ENCODE peak calls at places on chromosomes 3 and 15, in nine cellular contexts. S is astrocyte, I is breast epithelium, K is ovary, F is GM23248, J is neural progenitor cell, V is GM23338, T is fibroblast of lung, Z is H9. O is an unnamed sample.

GRCh38 chr3:23308986-23309625 is 106.0 kb downstream of the UBE2E2 start:
- DNase-seq in S (no peak), T (no peak), Z (no peak), F (no peak), K (no peak), J (no peak), V (no peak), I (no peak), O (no peak)

GRCh38 chr3:52636673-52637072 is 49.0 kb downstream of the PBRM1 start:
- DNase-seq in T (peak; percentile 35), V (peak; percentile 2), J (no peak), F (peak; percentile 77), K (no peak), S (peak; percentile 14), I (no peak), Z (no peak), O (no peak)

GRCh38 chr3:184786271-184787010 is 25.5 kb upstream of the VPS8 start:
- DNase-seq in F (peak; percentile 96), V (no peak), S (peak; percentile 67), I (no peak), K (peak; percentile 51), Z (no peak), T (peak; percentile 76), J (no peak), O (peak; percentile 45)

GRCh38 chr15:73265536-73266153 is 103.1 kb downstream of the HCN4 start:
- DNase-seq in I (no peak), Z (peak; percentile 77), V (peak; percentile 87), T (peak; percentile 40), K (peak; percentile 12), F (peak; percentile 62), J (peak; percentile 76), S (peak; percentile 27), O (peak; percentile 7)

GRCh38 chr3:71504250-71505036 is 79.1 kb downstream of the FOXP1 start:
- DNase-seq in Z (no peak), I (no peak), F (peak; percentile 98), S (peak; percentile 99), T (peak; percentile 99), K (no peak), V (no peak), J (no peak), O (peak; percentile 65)

GRCh38 chr15:53759333-53759975 is at the start of gene WDR72:
- DNase-seq in T (no peak), K (no peak), V (peak; percentile 30), Z (peak; percentile 81), J (peak; percentile 67), I (no peak), S (no peak), F (no peak), O (no peak)

GRCh38 chr3:125381743-125382142 is 6.6 kb upstream of the ZNF148 start:
- DNase-seq in S (no peak), J (no peak), Z (no peak), F (peak; percentile 67), V (no peak), T (peak; percentile 63), I (no peak), K (no peak), O (no peak)

GRCh38 chr3:128385080-128385832 is 81.4 kb downstream of the DNAJB8 start:
- DNase-seq in V (no peak), Z (no peak), T (peak; percentile 60), F (peak; percentile 89), K (peak; percentile 68), J (no peak), I (peak; percentile 58), S (peak; percentile 49), O (no peak)

GRCh38 chr15:70582143-70582945 is 181.0 kb downstream of the UACA start:
- DNase-seq in F (peak; percentile 80), T (peak; percentile 71), I (no peak), J (no peak), V (no peak), S (peak; percentile 61), Z (no peak), K (no peak), O (no peak)

GRCh38 chr15:83595191-83595590 is 58.7 kb upstream of the ADAMTSL3 start:
- DNase-seq in J (no peak), V (no peak), T (no peak), I (no peak), F (no peak), K (no peak), Z (no peak), S (no peak), O (no peak)

GRCh38 chr3:18585019-18585968 is 160.2 kb upstream of the SATB1 start:
- DNase-seq in T (no peak), J (no peak), I (no peak), Z (no peak), V (no peak), S (no peak), F (no peak), K (no peak), O (no peak)

GRCh38 chr15:26628879-26629529 is 143.9 kb downstream of the GABRB3 start:
- DNase-seq in V (peak; percentile 87), Z (peak; percentile 95), S (peak; percentile 34), F (no peak), J (peak; percentile 50), I (peak; percentile 69), T (peak; percentile 57), K (peak; percentile 70), O (peak; percentile 13)

GRCh38 chr3:39927479-39927878 is 118.1 kb downstream of the MYRIP start:
- DNase-seq in F (no peak), Z (no peak), J (no peak), S (no peak), T (no peak), I (no peak), V (no peak), K (no peak), O (no peak)

GRCh38 chr15:42107483-42107882 is 13.1 kb upstream of the PLA2G4D start:
- DNase-seq in Z (no peak), I (no peak), J (no peak), V (no peak), F (peak; percentile 13), K (no peak), T (peak; percentile 5), S (no peak), O (no peak)

GRCh38 chr3:37130448-37130847 is 43.9 kb downstream of the LRRFIP2 start:
- DNase-seq in F (no peak), J (no peak), S (no peak), I (no peak), Z (no peak), V (no peak), T (no peak), K (no peak), O (no peak)

DNA sequence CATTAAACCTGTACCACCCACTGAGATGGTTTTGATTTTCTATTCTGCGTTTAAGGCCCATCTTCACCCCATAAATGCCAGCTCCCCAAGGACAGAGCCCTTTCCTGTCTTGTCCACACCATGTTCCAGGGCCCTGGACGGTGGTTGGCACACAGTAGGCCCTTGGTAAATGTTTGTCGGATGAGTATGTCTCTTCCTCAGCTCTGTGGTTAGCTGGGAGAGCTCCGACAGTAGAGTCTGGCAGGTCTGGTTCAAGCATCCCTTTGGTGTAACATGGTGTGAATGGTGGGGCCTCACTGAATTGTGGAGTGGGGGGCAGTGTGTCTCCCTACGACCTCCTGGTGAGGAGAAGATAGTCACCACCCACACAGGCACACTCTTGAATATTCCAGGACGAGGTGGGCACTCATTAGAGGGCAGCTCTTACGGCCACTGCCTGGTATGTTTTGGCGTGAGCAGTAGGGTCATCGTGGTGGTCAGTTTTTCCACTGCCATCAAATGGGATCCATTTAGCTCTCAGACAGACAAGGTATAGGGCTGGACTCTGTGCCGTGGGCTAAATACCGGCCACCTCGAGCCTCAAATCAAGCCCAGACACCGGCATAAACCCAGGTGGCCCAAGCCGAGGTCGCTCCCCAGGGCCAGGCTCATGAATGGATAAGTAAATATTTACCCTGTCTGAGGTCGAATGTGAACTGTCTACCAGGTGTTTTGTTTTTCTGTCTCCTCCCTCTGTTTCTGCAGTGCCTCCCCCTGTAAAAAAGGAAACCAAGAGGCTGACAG is 61.3 kb downstream of the SMAD3 start:
- DNase-seq in K (no peak), J (no peak), Z (no peak), S (no peak), V (no peak), T (peak; percentile 68), F (peak; percentile 20), I (no peak), O (no peak)
- H3K4me1 ChIP-seq in K (peaks cover 51% of the 10 kb centered on the region), J (peaks cover 15% of the 10 kb centered on the region), Z (peaks cover 6% of the 10 kb centered on the region), S (peaks cover 52% of the 10 kb centered on the region), V (peaks cover 6% of the 10 kb centered on the region), T (peaks cover 68% of the 10 kb centered on the region), F (peaks cover 77% of the 10 kb centered on the region), I (peaks cover 21% of the 10 kb centered on the region), O (peaks cover 35% of the 10 kb centered on the region)

DNA sequence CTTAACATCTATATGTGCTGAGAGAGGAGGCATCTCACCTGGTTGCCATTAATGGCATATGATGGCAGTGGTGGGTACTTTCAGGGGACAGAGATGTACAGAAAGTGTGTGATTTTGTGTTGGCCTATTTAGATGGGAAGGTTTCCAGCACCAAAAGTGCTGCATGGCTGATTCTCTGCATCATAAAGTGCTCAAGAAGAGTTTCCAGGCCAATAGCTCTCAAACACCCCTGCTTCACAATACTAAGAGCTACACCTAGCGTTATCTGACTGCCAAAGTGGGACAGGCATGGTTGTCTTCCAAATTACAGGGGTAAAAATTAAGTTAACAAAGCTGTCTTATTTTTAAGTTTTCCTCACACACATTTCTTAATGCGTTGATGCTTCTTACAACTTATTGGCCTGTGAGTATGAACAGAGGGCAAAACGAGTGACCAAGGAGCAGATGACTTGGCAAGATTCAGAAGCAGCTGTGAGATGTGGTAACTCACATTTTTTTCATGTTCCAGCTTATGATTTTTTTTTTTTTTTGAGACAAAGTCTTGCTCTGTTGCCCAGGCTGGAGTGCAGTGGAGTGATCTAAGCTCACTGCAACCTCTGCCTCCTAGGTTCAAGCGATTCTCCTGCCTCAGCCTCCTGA is 41.4 kb upstream of the VEPH1 start:
- DNase-seq in V (no peak), I (no peak), K (no peak), Z (no peak), S (peak; percentile 75), T (peak; percentile 74), J (no peak), F (peak; percentile 75), O (no peak)
- H3K27me3 ChIP-seq in V (peaks cover 5% of the 10 kb centered on the region), I (no peaks in the 10 kb centered on the region), K (no peaks in the 10 kb centered on the region), Z (no peaks in the 10 kb centered on the region), S (no peaks in the 10 kb centered on the region), T (peaks cover 3% of the 10 kb centered on the region), J (peaks cover 48% of the 10 kb centered on the region), F (no peaks in the 10 kb centered on the region), O (peaks cover 3% of the 10 kb centered on the region)

DNA sequence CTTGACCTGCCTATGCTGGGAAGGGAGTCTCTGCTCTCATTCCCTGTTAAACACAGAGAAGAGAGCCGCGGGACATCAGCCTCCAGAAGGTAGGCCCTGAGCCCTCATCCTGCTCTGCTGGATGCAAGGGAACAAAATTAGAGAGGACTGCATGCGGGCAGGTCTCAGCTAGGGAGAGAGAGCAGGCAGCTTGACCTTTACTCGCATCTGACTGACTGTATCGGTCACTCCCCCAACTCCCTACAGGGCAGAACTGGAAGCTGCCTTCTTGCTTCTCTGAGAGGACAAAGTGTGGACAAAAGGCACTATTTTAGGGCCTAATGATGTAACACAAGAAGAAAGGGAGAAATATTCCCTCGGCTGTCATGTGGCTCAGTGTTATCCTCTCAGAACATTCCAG is 38.7 kb upstream of the ATOSA start:
- DNase-seq in I (no peak), S (no peak), F (no peak), V (no peak), K (no peak), J (peak; percentile 18), T (no peak), Z (no peak), O (no peak)
- H3K4me1 ChIP-seq in I (no peaks in the 10 kb centered on the region), S (no peaks in the 10 kb centered on the region), F (no peaks in the 10 kb centered on the region), V (no peaks in the 10 kb centered on the region), K (no peaks in the 10 kb centered on the region), J (peaks cover 6% of the 10 kb centered on the region), T (no peaks in the 10 kb centered on the region), Z (peaks cover 3% of the 10 kb centered on the region), O (no peaks in the 10 kb centered on the region)

DNA sequence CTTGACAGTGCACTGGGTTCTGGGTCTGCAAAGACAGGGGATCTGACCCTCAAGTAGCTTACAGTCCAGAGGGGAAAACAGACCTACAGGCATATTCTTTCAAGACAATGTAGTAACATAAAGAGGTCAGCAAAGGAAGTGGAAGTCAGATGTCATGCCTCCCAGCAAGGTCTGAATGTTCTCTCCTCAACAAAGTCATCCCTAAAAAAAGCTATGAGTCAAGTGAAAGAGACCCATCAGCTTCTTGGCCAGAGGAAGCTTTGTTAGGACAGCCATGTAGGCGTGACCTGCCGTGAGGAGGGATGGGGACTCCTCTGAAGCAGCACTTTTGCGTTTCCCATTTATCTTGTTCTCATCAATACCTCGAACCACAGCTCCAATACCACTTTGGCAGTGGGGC is 331.6 kb upstream of the NR2F2 start:
- DNase-seq in Z (no peak), J (no peak), F (no peak), S (no peak), K (no peak), T (no peak), V (no peak), I (no peak), O (no peak)
- H3K27me3 ChIP-seq in Z (no peaks in the 10 kb centered on the region), J (no peaks in the 10 kb centered on the region), F (no peaks in the 10 kb centered on the region), S (no peaks in the 10 kb centered on the region), K (no peaks in the 10 kb centered on the region), T (no peaks in the 10 kb centered on the region), V (no peaks in the 10 kb centered on the region), I (no peaks in the 10 kb centered on the region), O (peaks cover 3% of the 10 kb centered on the region)